ENCODE peak calls at places on chromosomes 3 and 15, in eight cellular contexts. O is pancreas; P is fibroblast of villous mesenchyme; L is CD4-positive, alpha-beta T cell; Q is astrocyte of the cerebellum; Z is foreskin fibroblast; G is dorsolateral prefrontal cortex; W is hepatocyte. T is an unnamed sample.

GRCh38 chr3:32873491-32874130 is 55.8 kb downstream of the TRIM71 start:
- DNase-seq in L (no peak), P (no peak), O (no peak), Z (no peak), Q (no peak), G (no peak), W (no peak), T (peak)

GRCh38 chr3:47283193-47283537 is 421 bp downstream of the KLHL18 start:
- DNase-seq in W (no peak), P (peak), L (peak), Z (no peak), Q (no peak), G (peak), O (peak), T (peak)

GRCh38 chr3:15055019-15055557 is 10.0 kb downstream of the MRPS25 start:
- DNase-seq in Z (no peak), G (no peak), W (no peak), L (peak), P (no peak), O (no peak), Q (no peak), T (no peak)

GRCh38 chr3:66539466-66539989 is 38.7 kb upstream of the LRIG1 start:
- DNase-seq in W (no peak), Q (no peak), O (no peak), L (no peak), Z (no peak), G (no peak), P (no peak), T (no peak)

GRCh38 chr3:190676477-190676876 is 162.6 kb downstream of the IL1RAP start:
- DNase-seq in O (no peak), Z (no peak), P (no peak), Q (no peak), W (no peak), G (no peak), L (no peak), T (no peak)

GRCh38 chr3:133413166-133414020 is 13.5 kb downstream of the BFSP2 start:
- DNase-seq in Q (no peak), W (peak), L (no peak), O (no peak), G (no peak), Z (peak), P (peak), T (no peak)

GRCh38 chr3:135329479-135329878 is 534.4 kb downstream of the EPHB1 start:
- DNase-seq in O (no peak), Z (no peak), G (no peak), Q (no peak), L (no peak), W (no peak), P (no peak), T (no peak)

GRCh38 chr3:71066849-71067261 is 516.7 kb downstream of the FOXP1 start:
- DNase-seq in L (peak), Q (no peak), G (no peak), P (peak), Z (no peak), W (no peak), O (no peak), T (peak)

GRCh38 chr15:83200162-83200561 is 7.5 kb downstream of the HDGFL3 start:
- DNase-seq in Z (no peak), L (no peak), P (peak), W (no peak), O (no peak), Q (peak), G (no peak), T (no peak)

GRCh38 chr3:156704370-156705036 is 30.1 kb downstream of the TIPARP start:
- DNase-seq in P (no peak), Q (no peak), O (no peak), Z (no peak), L (no peak), W (no peak), G (no peak), T (no peak)
- TF ChIP-seq CTCF in P (no peak), Q (no peak), O (no peak), Z (no peak), L (no peak), W (no peak), G (no peak), T (no peak)

DNA sequence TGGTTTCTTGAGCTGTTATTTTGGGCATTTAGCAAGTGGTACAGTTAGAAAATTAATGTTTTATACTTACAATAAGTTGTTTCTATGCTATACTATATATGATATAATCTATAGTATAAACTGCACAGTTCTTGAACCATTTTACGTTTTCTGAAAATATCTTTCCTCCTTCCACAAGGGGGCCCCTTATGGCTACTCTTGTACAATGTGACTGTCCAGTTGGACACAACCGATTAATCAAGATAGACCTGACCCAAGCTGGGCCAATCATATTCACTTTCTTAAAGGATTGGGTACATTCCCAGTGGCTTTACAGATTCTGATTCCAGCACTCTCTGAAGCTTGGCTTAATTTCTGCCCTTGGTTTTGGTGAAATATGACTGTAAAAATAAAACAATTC is 953.4 kb downstream of the AGBL1 start:
- DNase-seq in O (no peak), G (no peak), W (peak), L (no peak), P (no peak), Q (no peak), Z (no peak), T (no peak)
- TF ChIP-seq CTCF in O (no peak), G (no peak), W (peak), L (no peak), P (peak), Q (no peak), Z (peak), T (no peak)

GRCh38 chr3:161096771-161097367 is 8.3 kb downstream of the B3GALNT1 start:
- DNase-seq in G (no peak), Q (no peak), Z (no peak), W (no peak), P (peak), L (peak), O (no peak), T (peak)
- TF ChIP-seq CTCF in G (no peak), Q (peak), Z (no peak), W (peak), P (peak), L (peak), O (no peak), T (peak)

DNA sequence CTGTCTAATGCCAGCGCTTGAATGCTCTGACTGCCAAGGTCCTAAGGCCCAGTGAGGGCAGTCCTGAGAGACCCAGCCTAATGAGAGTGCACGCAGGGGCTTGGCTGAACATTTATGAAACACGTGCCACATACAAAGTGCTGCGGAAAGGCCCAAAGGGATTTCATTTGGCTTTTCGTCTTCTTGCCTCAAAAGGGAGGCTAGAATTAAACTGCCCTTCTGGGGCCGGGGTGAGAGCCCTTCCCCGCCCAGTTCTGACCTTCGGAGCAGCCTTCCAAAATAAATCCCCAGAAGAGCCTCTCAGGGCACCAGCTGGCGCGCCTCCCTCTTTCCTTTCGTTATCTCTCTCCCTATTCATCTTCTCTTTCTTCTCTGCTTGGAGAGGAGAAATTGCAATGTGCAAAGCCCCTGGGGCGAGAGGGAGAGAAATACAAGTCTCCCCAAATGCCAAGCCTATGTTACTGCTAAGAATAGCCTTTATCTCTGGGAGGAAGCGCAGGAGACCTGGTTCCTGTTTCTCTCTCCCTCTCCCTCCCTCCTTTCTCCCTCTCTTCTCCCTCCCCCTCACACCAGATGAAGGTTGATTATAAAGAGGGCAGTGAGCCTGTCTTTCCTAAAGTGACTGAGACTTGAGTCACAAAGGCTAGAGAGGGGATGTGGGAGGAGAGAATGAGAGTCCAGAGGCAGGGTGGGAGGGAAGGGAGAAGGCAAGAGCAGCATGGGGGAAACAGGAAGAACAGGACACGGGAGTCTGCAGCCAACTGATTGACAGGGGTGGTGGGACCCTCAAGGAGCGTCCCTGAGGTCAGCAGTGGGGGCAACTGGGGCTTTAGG is 36.7 kb upstream of the NDUFB4 start:
- DNase-seq in L (no peak), G (no peak), Q (no peak), W (peak), Z (peak), O (no peak), P (peak), T (peak)
- TF ChIP-seq CTCF in L (peak), G (no peak), Q (no peak), W (no peak), Z (no peak), O (no peak), P (no peak), T (no peak)

DNA sequence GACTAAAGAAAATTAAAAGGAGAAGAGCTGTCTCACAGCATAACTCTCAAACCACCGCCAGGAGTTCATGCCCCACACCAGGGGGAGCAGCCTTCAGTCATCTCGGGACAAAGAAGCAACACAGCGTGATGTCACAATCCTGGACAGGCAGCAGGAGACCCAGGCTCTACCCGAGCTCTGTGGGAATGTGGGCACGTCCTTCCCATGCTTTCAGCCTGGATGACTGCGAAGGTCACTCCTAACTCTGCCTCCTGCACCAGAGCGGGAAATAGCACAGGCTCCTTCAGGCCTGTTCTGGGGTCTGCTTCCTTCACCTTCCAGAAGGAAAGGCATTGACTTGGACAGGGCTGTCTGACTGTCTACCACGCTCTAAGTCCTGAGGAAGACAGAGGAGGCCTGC is 31.3 kb downstream of the NOX5 start:
- DNase-seq in W (peak), L (no peak), P (peak), G (no peak), Z (no peak), Q (peak), O (no peak), T (no peak)
- TF ChIP-seq CTCF in W (peak), L (no peak), P (peak), G (no peak), Z (peak), Q (peak), O (no peak), T (no peak)

GRCh38 chr15:29021901-29022300 is 136.1 kb downstream of the APBA2 start:
- DNase-seq in Q (no peak), W (no peak), O (no peak), P (peak), G (no peak), Z (no peak), L (no peak), T (no peak)

GRCh38 chr15:29014493-29014892 is 128.7 kb downstream of the APBA2 start:
- DNase-seq in W (no peak), Q (no peak), O (no peak), G (no peak), L (no peak), P (no peak), Z (no peak), T (no peak)

GRCh38 chr15:29018983-29019875 is 133.5 kb downstream of the APBA2 start:
- DNase-seq in W (no peak), P (no peak), O (no peak), L (no peak), Q (no peak), Z (no peak), G (no peak), T (no peak)

GRCh38 chr15:29018406-29018805 is 132.6 kb downstream of the APBA2 start:
- DNase-seq in O (no peak), G (no peak), Z (no peak), L (no peak), Q (no peak), P (no peak), W (no peak), T (no peak)
- TF ChIP-seq CTCF in O (no peak), G (no peak), Z (no peak), L (no peak), Q (no peak), P (no peak), W (no peak), T (no peak)

GRCh38 chr3:22241110-22241509 is 490.1 kb upstream of the ZNF385D start:
- DNase-seq in Q (no peak), P (no peak), G (no peak), O (no peak), W (no peak), Z (no peak), L (no peak), T (no peak)
- TF ChIP-seq CTCF in Q (no peak), P (no peak), G (no peak), O (no peak), W (no peak), Z (no peak), L (no peak), T (no peak)

DNA sequence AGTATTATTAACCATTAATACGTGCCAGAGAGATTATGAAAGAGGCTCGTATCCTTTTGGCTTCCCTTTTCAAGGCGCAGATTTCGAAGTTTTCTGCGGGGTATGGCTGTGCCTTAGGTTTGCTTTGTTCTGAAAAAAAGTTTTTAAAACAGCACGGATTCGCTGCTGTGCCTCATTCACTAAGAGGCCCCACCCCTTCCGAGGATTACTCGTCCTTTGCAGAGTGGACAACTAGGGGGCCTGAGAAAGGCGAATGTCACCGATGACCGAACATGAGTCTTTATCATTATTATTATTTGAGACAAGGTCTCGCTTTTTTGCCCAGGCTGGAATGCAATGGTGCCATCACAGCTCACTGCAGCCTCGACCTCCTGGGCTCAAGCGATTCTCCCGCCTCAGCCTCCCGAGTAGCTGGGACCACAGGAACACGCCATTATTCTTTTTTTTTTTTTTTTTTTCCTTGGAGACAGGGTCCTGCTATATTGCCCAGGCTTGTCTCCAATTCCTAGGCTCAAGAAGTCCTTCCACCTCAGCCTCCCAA is 684 bp upstream of the RPS27L start:
- DNase-seq in Q (peak), L (no peak), O (no peak), P (peak), G (peak), W (peak), Z (peak), T (peak)
- TF ChIP-seq CTCF in Q (peak), L (no peak), O (no peak), P (peak), G (no peak), W (peak), Z (peak), T (no peak)